ENCODE peak calls at places on chromosomes 16 and 17, in nine cellular contexts. One of them, this sample, is unnamed.

GRCh38 chr16:12257926-12258561 is 281.5 kb downstream of the SNX29 start:
- DNase-seq in activated CD4-positive, CD25-positive, alpha-beta regulatory T cell: no peak
- DNase-seq in CD4-positive, alpha-beta memory T cell: no peak
- DNase-seq in substantia nigra: peak
- DNase-seq in T-cell: no peak
- DNase-seq in NCI-H524: peak
- DNase-seq in HFFc6: no peak
- DNase-seq in H7: peak
- DNase-seq in esophagus squamous epithelium: no peak
- DNase-seq in this sample: no peak

GRCh38 chr17:44108440-44109311 is 14.8 kb downstream of the HDAC5 start:
- DNase-seq in T-cell: no peak
- DNase-seq in NCI-H524: peak
- DNase-seq in substantia nigra: peak
- DNase-seq in HFFc6: peak
- DNase-seq in activated CD4-positive, CD25-positive, alpha-beta regulatory T cell: no peak
- DNase-seq in CD4-positive, alpha-beta memory T cell: no peak
- DNase-seq in esophagus squamous epithelium: no peak
- DNase-seq in H7: no peak
- DNase-seq in this sample: no peak

GRCh38 chr17:39626171-39626670 is 531 bp upstream of the PPP1R1B start:
- DNase-seq in activated CD4-positive, CD25-positive, alpha-beta regulatory T cell: no peak
- DNase-seq in NCI-H524: no peak
- DNase-seq in esophagus squamous epithelium: no peak
- DNase-seq in CD4-positive, alpha-beta memory T cell: no peak
- DNase-seq in substantia nigra: peak
- DNase-seq in H7: no peak
- DNase-seq in T-cell: no peak
- DNase-seq in HFFc6: no peak
- DNase-seq in this sample: no peak

GRCh38 chr16:47715442-47716054 is 254.4 kb downstream of the PHKB start:
- DNase-seq in NCI-H524: no peak
- DNase-seq in activated CD4-positive, CD25-positive, alpha-beta regulatory T cell: no peak
- DNase-seq in CD4-positive, alpha-beta memory T cell: no peak
- DNase-seq in esophagus squamous epithelium: no peak
- DNase-seq in substantia nigra: no peak
- DNase-seq in T-cell: no peak
- DNase-seq in H7: no peak
- DNase-seq in HFFc6: no peak
- DNase-seq in this sample: no peak

GRCh38 chr16:4763791-4764190 is 3.2 kb downstream of the ZNF500 start:
- DNase-seq in H7: no peak
- DNase-seq in substantia nigra: no peak
- DNase-seq in esophagus squamous epithelium: no peak
- DNase-seq in HFFc6: no peak
- DNase-seq in T-cell: no peak
- DNase-seq in CD4-positive, alpha-beta memory T cell: no peak
- DNase-seq in activated CD4-positive, CD25-positive, alpha-beta regulatory T cell: no peak
- DNase-seq in NCI-H524: peak
- DNase-seq in this sample: no peak

GRCh38 chr16:48507886-48508285 is 102.1 kb downstream of the N4BP1 start:
- DNase-seq in CD4-positive, alpha-beta memory T cell: no peak
- DNase-seq in NCI-H524: no peak
- DNase-seq in substantia nigra: no peak
- DNase-seq in esophagus squamous epithelium: no peak
- DNase-seq in H7: no peak
- DNase-seq in T-cell: no peak
- DNase-seq in HFFc6: no peak
- DNase-seq in activated CD4-positive, CD25-positive, alpha-beta regulatory T cell: no peak
- DNase-seq in this sample: no peak

GRCh38 chr16:67805718-67806427 is 487 bp downstream of the RANBP10 start:
- DNase-seq in esophagus squamous epithelium: no peak
- DNase-seq in H7: no peak
- DNase-seq in substantia nigra: no peak
- DNase-seq in NCI-H524: no peak
- DNase-seq in CD4-positive, alpha-beta memory T cell: peak
- DNase-seq in activated CD4-positive, CD25-positive, alpha-beta regulatory T cell: peak
- DNase-seq in T-cell: no peak
- DNase-seq in HFFc6: no peak
- DNase-seq in this sample: no peak

GRCh38 chr16:75529959-75530358 is 5.9 kb downstream of the CHST5 start:
- DNase-seq in T-cell: no peak
- DNase-seq in NCI-H524: no peak
- DNase-seq in CD4-positive, alpha-beta memory T cell: no peak
- DNase-seq in esophagus squamous epithelium: no peak
- DNase-seq in activated CD4-positive, CD25-positive, alpha-beta regulatory T cell: no peak
- DNase-seq in H7: no peak
- DNase-seq in HFFc6: no peak
- DNase-seq in substantia nigra: no peak
- DNase-seq in this sample: no peak

GRCh38 chr16:23836078-23836403 is 258 bp downstream of the PRKCB start:
- DNase-seq in esophagus squamous epithelium: no peak
- DNase-seq in substantia nigra: no peak
- DNase-seq in H7: no peak
- DNase-seq in NCI-H524: no peak
- DNase-seq in HFFc6: no peak
- DNase-seq in T-cell: no peak
- DNase-seq in activated CD4-positive, CD25-positive, alpha-beta regulatory T cell: no peak
- DNase-seq in CD4-positive, alpha-beta memory T cell: no peak
- DNase-seq in this sample: no peak

GRCh38 chr17:4003501-4004421 is 39.5 kb upstream of the ATP2A3 start:
- DNase-seq in H7: peak
- DNase-seq in HFFc6: no peak
- DNase-seq in T-cell: no peak
- DNase-seq in activated CD4-positive, CD25-positive, alpha-beta regulatory T cell: no peak
- DNase-seq in CD4-positive, alpha-beta memory T cell: no peak
- DNase-seq in esophagus squamous epithelium: no peak
- DNase-seq in substantia nigra: no peak
- DNase-seq in NCI-H524: no peak
- DNase-seq in this sample: no peak